ENCODE peak calls at places on chromosomes 13 and 19, in nine cellular contexts. E is right lobe of liver; Y is CD4-positive, alpha-beta T cell; U is heart right ventricle; H is right atrium auricular region; L is PC-3; X is body of pancreas; Z is breast epithelium; J is tibial nerve. N is an unnamed sample.

GRCh38 chr13:70483599-70484276 is 375.5 kb upstream of the KLHL1 start:
- DNase-seq in E (no peak), Y (no peak), U (no peak), H (no peak), L (no peak), X (no peak), Z (no peak), J (no peak), N (no peak)

GRCh38 chr13:59722580-59722900 is 441.2 kb downstream of the DIAPH3 start:
- DNase-seq in E (no peak), Y (no peak), U (no peak), H (no peak), L (no peak), X (no peak), Z (no peak), J (no peak), N (no peak)

GRCh38 chr19:46287585-46287984 is 9.3 kb upstream of the HIF3A start:
- DNase-seq in E (no peak), Y (no peak), U (no peak), H (no peak), L (no peak), X (no peak), Z (no peak), J (no peak), N (no peak)

GRCh38 chr13:39634956-39635355 is 20.5 kb upstream of the COG6 start:
- DNase-seq in E (no peak), Y (no peak), U (no peak), H (no peak), L (no peak), X (no peak), Z (no peak), J (no peak), N (no peak)

GRCh38 chr19:19459707-19460251 is 54.3 kb downstream of the GATAD2A start:
- DNase-seq in E (no peak), Y (peak; percentile 68), U (no peak), H (peak; percentile 81), L (peak; percentile 79), X (peak; percentile 27), Z (no peak), J (no peak), N (no peak)

GRCh38 chr13:113731192-113732175 is 27.5 kb upstream of the TMEM255B start:
- DNase-seq in E (no peak), Y (no peak), U (no peak), H (no peak), L (no peak), X (peak; percentile 10), Z (no peak), J (no peak), N (no peak)

GRCh38 chr13:36815069-36815468 is 4.0 kb upstream of the RFXAP start:
- DNase-seq in E (no peak), Y (no peak), U (no peak), H (no peak), L (peak; percentile 36), X (no peak), Z (no peak), J (no peak), N (no peak)

GRCh38 chr13:110232146-110232545 is 74.8 kb downstream of the COL4A1 start:
- DNase-seq in E (no peak), Y (no peak), U (no peak), H (no peak), L (no peak), X (no peak), Z (no peak), J (no peak), N (no peak)

GRCh38 chr19:10929402-10929794 is 787 bp downstream of the TIMM29 start:
- DNase-seq in E (peak; percentile 51), Y (no peak), U (no peak), H (no peak), L (no peak), X (no peak), Z (no peak), J (no peak), N (no peak)

GRCh38 chr13:65112123-65113075 is 2117.7 kb downstream of the PCDH9 start:
- DNase-seq in E (no peak), Y (no peak), U (no peak), H (no peak), L (peak; percentile 63), X (no peak), Z (no peak), J (no peak), N (no peak)

GRCh38 chr13:79736356-79736755 is 255.4 kb downstream of the NDFIP2 start:
- DNase-seq in E (no peak), Y (no peak), U (no peak), H (no peak), L (peak; percentile 67), X (peak; percentile 18), Z (no peak), J (no peak), N (no peak)

GRCh38 chr13:62997038-62997619 is 1581.5 kb upstream of the PCDH20 start:
- DNase-seq in E (no peak), Y (no peak), U (no peak), H (no peak), L (no peak), X (no peak), Z (no peak), J (no peak), N (no peak)

GRCh38 chr13:33229446-33230177 is 55.9 kb downstream of the STARD13 start:
- DNase-seq in E (no peak), Y (no peak), U (no peak), H (no peak), L (no peak), X (no peak), Z (no peak), J (peak; percentile 30), N (no peak)

GRCh38 chr19:51560339-51560738 is 10.7 kb upstream of the ZNF175 start:
- DNase-seq in E (no peak), Y (no peak), U (no peak), H (no peak), L (no peak), X (no peak), Z (no peak), J (no peak), N (no peak)

GRCh38 chr13:84445776-84446175 is 563.5 kb upstream of the SLITRK1 start:
- DNase-seq in E (no peak), Y (no peak), U (no peak), H (no peak), L (no peak), X (no peak), Z (no peak), J (no peak), N (no peak)

GRCh38 chr19:56071151-56071550 is 49.9 kb downstream of the ZNF787 start:
- DNase-seq in E (peak; percentile 96), Y (no peak), U (no peak), H (no peak), L (peak; percentile 59), X (no peak), Z (no peak), J (no peak), N (no peak)
- TF ChIP-seq CTCF in E (peak; percentile 46), Y (no peak), U (peak; percentile 25), H (no peak), L (peak; percentile 67), X (peak; percentile 9), Z (no peak), J (no peak), N (no peak)

GRCh38 chr13:45879666-45880065 is 28.1 kb upstream of the SIAH3 start:
- DNase-seq in E (peak; percentile 74), Y (no peak), U (peak; percentile 50), H (no peak), L (peak; percentile 41), X (peak; percentile 18), Z (peak; percentile 53), J (no peak), N (no peak)
- TF ChIP-seq CTCF in E (peak; percentile 40), Y (peak; percentile 21), U (peak; percentile 34), H (peak; percentile 44), L (peak; percentile 53), X (peak; percentile 25), Z (peak; percentile 10), J (no peak), N (no peak)

GRCh38 chr19:18291019-18291524 is 9.7 kb upstream of the JUND start:
- DNase-seq in E (peak; percentile 63), Y (no peak), U (peak; percentile 50), H (no peak), L (no peak), X (no peak), Z (no peak), J (no peak), N (no peak)
- TF ChIP-seq CTCF in E (no peak), Y (no peak), U (no peak), H (peak; percentile 27), L (no peak), X (no peak), Z (no peak), J (no peak), N (no peak)

GRCh38 chr13:90880790-90881189 is 466.7 kb upstream of the MIR17HG start:
- DNase-seq in E (no peak), Y (no peak), U (no peak), H (no peak), L (no peak), X (no peak), Z (no peak), J (no peak), N (no peak)

GRCh38 chr13:90882551-90882950 is 464.9 kb upstream of the MIR17HG start:
- DNase-seq in E (no peak), Y (no peak), U (no peak), H (no peak), L (no peak), X (no peak), Z (no peak), J (no peak), N (no peak)

GRCh38 chr13:90884066-90884465 is 463.4 kb upstream of the MIR17HG start:
- DNase-seq in E (no peak), Y (no peak), U (no peak), H (no peak), L (no peak), X (no peak), Z (no peak), J (no peak), N (no peak)

DNA sequence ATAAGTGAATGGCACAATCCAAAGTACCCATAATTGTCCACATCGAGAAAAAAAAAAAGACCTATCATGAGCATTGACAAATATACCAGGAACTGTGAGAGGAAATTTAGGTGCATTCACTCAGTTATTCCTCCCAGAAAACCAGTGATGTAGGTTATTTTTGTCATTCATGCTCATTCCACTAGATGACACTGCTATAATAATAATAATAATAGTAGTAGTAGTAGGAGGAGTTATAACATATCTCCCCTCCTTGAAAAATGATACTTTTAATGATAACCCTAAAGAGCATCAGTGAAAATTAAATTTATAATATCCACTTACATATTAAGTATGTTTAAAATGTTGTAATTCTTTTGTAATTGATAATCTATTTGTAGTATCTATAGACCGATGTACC is 463.9 kb upstream of the MIR17HG start:
- DNase-seq in E (no peak), Y (no peak), U (no peak), H (no peak), L (peak; percentile 28), X (no peak), Z (no peak), J (no peak), N (no peak)
- TF ChIP-seq CTCF in E (no peak), Y (no peak), U (no peak), H (no peak), L (peak; percentile 44), X (no peak), Z (no peak), J (no peak), N (no peak)

GRCh38 chr19:30695171-30695875 is 323.1 kb downstream of the ZNF536 start:
- DNase-seq in E (no peak), Y (no peak), U (no peak), H (no peak), L (no peak), X (no peak), Z (no peak), J (no peak), N (no peak)
- TF ChIP-seq CTCF in E (no peak), Y (no peak), U (no peak), H (peak; percentile 35), L (no peak), X (no peak), Z (no peak), J (no peak), N (no peak)

GRCh38 chr19:5826531-5827341 is 12.8 kb downstream of the FUT6 start:
- DNase-seq in E (peak; percentile 95), Y (no peak), U (peak; percentile 71), H (peak; percentile 61), L (peak; percentile 81), X (peak; percentile 94), Z (peak; percentile 71), J (no peak), N (no peak)
- TF ChIP-seq CTCF in E (peak; percentile 30), Y (no peak), U (no peak), H (peak; percentile 36), L (peak; percentile 58), X (peak; percentile 50), Z (no peak), J (no peak), N (no peak)

N was measured in activated B cell treated with CpG ODN at 0.5 μM for 24 hours.